ENCODE peak calls at places on chromosomes 7 and 10, in four cellular contexts. F is body of pancreas, D is A549, C is IMR-90. T is an unnamed sample.

GRCh38 chr10:100043344-100043743 is 33.6 kb upstream of the DNMBP start:
- DNase-seq in F (no peak), D (no peak), C (no peak), T (no peak)

GRCh38 chr10:47176903-47177860 is 122.8 kb upstream of the GDF10 start:
- DNase-seq in F (no peak), D (no peak), C (peak; percentile 79), T (no peak)

GRCh38 chr10:89645742-89646172 is 715 bp upstream of the PANK1 start:
- DNase-seq in F (no peak), D (no peak), C (no peak), T (peak; percentile 72)

GRCh38 chr10:91603931-91604331 is 28.9 kb downstream of the PPP1R3C start:
- DNase-seq in F (peak; percentile 50), D (no peak), C (no peak), T (no peak)

GRCh38 chr7:148921189-148921588 is 37.1 kb upstream of the EZH2 start:
- DNase-seq in F (no peak), D (no peak), C (no peak), T (no peak)

GRCh38 chr10:132306951-132307751 is 599 bp downstream of the STK32C start:
- DNase-seq in F (peak; percentile 74), D (peak; percentile 56), C (no peak), T (peak; percentile 62)

GRCh38 chr10:79259834-79260233 is 87.4 kb upstream of the PPIF start:
- DNase-seq in F (no peak), D (no peak), C (no peak), T (no peak)

GRCh38 chr7:42650701-42651100 is 261.2 kb downstream of the C7orf25 start:
- DNase-seq in F (no peak), D (no peak), C (no peak), T (no peak)

GRCh38 chr10:103180491-103180890 is 12.6 kb downstream of the NT5C2 start:
- DNase-seq in F (no peak), D (no peak), C (no peak), T (no peak)

GRCh38 chr10:86393858-86394472 is 27.4 kb upstream of the GRID1 start:
- DNase-seq in F (no peak), D (no peak), C (no peak), T (no peak)

GRCh38 chr7:95777266-95777665 is 4.9 kb downstream of the DYNC1I1 start:
- DNase-seq in F (no peak), D (no peak), C (no peak), T (no peak)

GRCh38 chr10:111023060-111023459 is 53.8 kb upstream of the ADRA2A start:
- DNase-seq in F (no peak), D (no peak), C (no peak), T (no peak)

GRCh38 chr7:351681-352480 is 61.9 kb downstream of the FOXL3 start:
- DNase-seq in F (no peak), D (no peak), C (no peak), T (peak; percentile 25)

GRCh38 chr7:13991791-13992620 is 2.5 kb upstream of the ETV1 start:
- DNase-seq in F (no peak), D (no peak), C (no peak), T (no peak)

GRCh38 chr10:14382022-14382421 is 51.3 kb upstream of the FRMD4A start:
- DNase-seq in F (no peak), D (no peak), C (peak; percentile 70), T (no peak)

GRCh38 chr10:21173433-21173963 is 276.4 kb upstream of the NEBL start:
- DNase-seq in F (peak; percentile 10), D (no peak), C (no peak), T (no peak)

GRCh38 chr10:70909326-70909935 is 21.1 kb upstream of the PCBD1 start:
- DNase-seq in F (no peak), D (no peak), C (no peak), T (no peak)

GRCh38 chr10:113305871-113306270 is 247.0 kb upstream of the HABP2 start:
- DNase-seq in F (no peak), D (no peak), C (peak; percentile 58), T (no peak)

GRCh38 chr7:140904081-140904480 is 20.6 kb downstream of the BRAF start:
- DNase-seq in F (no peak), D (no peak), C (peak; percentile 33), T (no peak)

DNA sequence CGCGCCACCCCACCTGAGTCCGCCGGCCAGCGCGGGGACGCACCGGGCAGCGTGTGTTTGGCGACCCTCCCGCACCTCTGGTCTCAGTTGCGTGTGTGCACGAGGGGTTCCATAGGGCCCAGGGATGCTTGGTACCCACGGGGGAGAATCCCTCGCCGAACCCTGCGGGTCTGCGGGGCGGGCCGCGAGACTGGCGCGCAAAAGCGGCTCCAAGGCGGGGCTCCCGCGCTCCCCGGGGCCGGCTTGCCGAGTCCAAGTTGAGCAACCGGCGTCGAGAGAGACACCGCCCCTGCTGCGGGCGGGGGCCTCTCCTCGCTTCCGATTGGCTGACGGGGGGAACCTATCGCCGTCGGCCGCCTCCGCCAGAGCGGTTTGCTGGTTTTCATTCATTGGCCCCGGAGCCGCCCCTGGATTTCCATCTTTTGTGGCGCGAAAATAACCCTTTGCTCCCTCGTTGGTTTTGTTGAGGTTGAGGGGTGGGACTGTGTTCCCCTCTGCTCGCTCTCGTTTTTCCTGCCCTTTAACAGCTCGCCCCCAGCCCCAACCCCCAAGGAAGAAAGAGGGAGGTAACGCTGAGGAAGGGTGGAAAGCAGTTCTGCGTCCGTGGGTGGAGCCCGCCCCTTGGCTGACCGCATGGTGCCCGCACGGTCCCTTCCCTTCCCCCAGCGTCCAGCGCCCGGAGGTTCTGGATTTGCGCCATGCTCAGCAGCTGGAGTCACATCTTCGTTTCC is 4.0 kb upstream of the IGF2BP3 start:
- DNase-seq in F (peak; percentile 54), D (peak; percentile 93), C (peak; percentile 95), T (peak; percentile 85)
- TF ChIP-seq POLR2A in F (no peak), D (peak; percentile 69), C (peak; percentile 54), T (no peak)

DNA sequence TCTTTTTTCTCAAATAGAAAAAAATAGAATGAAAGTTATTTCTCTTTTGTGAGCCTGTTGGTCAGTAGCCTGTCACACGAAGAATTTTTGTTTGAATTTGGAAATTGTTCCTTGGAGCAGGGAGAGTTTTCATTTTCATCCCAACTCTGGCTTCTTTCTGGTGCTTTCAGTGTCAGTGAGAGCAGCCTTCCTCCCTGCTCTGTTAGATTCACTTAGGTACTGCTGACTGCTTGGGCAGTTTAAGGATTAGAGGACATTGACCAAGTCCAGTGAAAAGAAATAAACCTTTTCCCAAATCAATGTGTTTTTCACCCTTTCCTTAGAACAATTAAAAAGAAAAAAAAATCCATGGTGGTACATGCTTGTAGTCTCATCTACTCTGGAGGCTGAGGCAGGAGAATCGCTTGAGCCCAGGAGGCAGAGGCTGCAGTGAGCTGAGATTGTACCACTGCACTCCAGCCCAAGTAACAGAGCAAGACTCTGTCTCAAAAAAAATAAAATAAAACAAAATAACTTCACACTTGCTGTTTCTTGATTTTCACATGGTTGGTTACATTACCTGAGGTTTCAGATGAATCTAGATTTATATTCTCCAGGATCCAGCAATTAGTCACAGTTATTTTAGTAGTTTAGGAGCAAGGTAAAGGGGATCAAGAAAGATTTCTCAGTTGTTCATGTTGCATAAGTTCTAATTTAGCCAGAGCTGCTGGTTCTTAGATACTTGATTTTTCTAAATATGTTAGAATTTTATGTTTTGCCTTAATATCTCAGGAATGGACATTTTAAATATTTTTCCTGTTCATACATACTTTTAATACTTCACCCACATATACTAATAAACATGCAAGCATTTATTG is 63.1 kb downstream of the ZNRF2 start:
- DNase-seq in F (no peak), D (no peak), C (peak; percentile 1), T (no peak)
- H3K27ac ChIP-seq in F (no peak overlapping the region), D (peak overlapping the region; percentile 2), C (peak overlapping the region; percentile 52), T (peak overlapping the region; percentile 56)

GRCh38 chr10:72043016-72043834 is 45.1 kb downstream of the SPOCK2 start:
- DNase-seq in F (no peak), D (no peak), C (no peak), T (no peak)

GRCh38 chr10:72048450-72049124 is 39.8 kb downstream of the SPOCK2 start:
- DNase-seq in F (peak; percentile 94), D (peak; percentile 94), C (peak; percentile 90), T (peak; percentile 94)

GRCh38 chr10:72041491-72041890 is 46.9 kb downstream of the SPOCK2 start:
- DNase-seq in F (no peak), D (no peak), C (no peak), T (no peak)

GRCh38 chr10:72045586-72045985 is 42.8 kb downstream of the SPOCK2 start:
- DNase-seq in F (no peak), D (no peak), C (no peak), T (no peak)

DNA sequence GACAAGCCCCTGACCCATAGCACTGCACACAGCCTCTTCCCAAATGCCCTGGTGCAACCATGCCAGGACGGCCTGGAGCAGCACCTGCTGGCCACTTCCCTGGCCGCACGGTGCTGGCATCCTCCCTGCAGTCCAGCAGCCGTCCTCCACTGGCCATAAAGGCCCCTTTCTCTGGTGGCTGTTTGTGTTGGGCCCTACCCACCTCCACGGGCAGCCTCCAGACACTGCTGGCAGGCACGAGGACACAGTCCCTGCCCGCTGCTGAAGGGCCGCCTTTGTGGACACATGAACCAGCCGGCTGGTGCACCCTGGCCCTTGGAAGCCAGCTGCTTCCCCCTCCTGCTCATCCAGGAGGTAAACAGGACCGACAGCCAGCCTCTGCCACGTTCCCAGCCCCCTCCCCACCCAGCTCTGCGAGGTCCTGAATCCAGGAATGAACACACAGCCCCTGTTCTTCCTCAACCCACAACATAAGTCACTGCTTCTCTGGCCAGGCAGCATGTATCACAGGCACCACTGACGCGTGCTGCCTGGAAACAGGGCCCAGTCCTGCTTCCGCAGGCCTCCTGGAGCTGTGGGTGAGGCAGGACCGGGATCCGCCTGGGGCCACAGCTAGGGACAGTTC is 43.8 kb downstream of the SPOCK2 start:
- DNase-seq in F (peak; percentile 40), D (no peak), C (peak; percentile 28), T (no peak)
- TF ChIP-seq CTCF in F (peak; percentile 53), D (peak; percentile 11), C (peak; percentile 34), T (no peak)

GRCh38 chr10:80988755-80989154 is 451.1 kb downstream of the SH2D4B start:
- DNase-seq in F (no peak), D (no peak), C (no peak), T (no peak)
- TF ChIP-seq POLR2A in F (no peak), D (no peak), C (no peak), T (no peak)

DNA sequence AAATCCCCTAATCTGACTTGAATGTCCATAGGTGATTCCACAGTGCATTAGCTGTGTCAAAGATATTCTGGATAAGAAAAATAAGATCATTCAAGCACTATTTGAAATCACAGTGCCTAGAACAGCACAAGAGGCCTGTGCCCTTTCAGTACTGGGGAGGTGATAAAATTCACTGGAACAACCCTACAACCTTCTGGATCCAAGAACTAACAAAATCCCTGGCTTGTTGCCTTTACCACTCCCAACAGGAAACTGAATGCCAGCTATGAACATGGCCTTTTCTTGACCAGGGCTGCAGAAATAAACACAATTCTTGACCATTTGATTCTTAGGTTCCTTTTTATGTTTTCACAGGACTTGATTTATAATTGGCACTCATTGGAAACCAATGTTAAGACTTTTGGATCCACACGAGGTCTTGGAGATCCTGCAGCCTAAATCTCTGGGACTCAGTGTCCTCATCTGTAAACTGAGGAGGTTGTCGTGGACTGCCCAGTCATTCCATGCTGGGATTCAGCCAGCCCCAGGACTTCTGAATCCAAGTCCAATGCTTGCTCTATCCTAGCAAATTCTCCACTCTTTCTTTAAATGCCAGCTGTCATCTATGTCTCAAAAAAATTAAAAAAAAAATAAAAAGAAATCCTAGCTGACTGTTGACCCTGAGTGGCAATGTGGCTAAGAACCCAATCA is 624.7 kb downstream of the KCNMA1 start:
- DNase-seq in F (no peak), D (no peak), C (no peak), T (no peak)
- H3K27ac ChIP-seq in F (no peak overlapping the region), D (no peak overlapping the region), C (no peak overlapping the region), T (no peak overlapping the region)

T was measured in Peyer's patch.